ENCODE peak calls at places on chromosomes 1 and 21, in four cellular contexts. One of them, this sample, is unnamed.

GRCh38 chr1:35935436-35935835 is 4.5 kb downstream of the AGO3 start:
- DNase-seq in AG04450: no peak
- DNase-seq in breast epithelium: no peak
- DNase-seq in fibroblast of lung: peak
- DNase-seq in this sample: no peak

GRCh38 chr1:242240061-242240460 is 241.2 kb upstream of the MAP1LC3C start:
- DNase-seq in AG04450: no peak
- DNase-seq in breast epithelium: no peak
- DNase-seq in fibroblast of lung: no peak
- DNase-seq in this sample: no peak

GRCh38 chr1:215114154-215114933 is 31.8 kb downstream of the KCNK2 start:
- DNase-seq in AG04450: peak
- DNase-seq in breast epithelium: peak
- DNase-seq in fibroblast of lung: peak
- DNase-seq in this sample: no peak

GRCh38 chr1:153400244-153400643 is 9.4 kb upstream of the S100A8 start:
- DNase-seq in AG04450: no peak
- DNase-seq in breast epithelium: no peak
- DNase-seq in fibroblast of lung: peak
- DNase-seq in this sample: no peak

GRCh38 chr1:22471610-22472009 is 20.0 kb downstream of the ZBTB40 start:
- DNase-seq in AG04450: no peak
- DNase-seq in breast epithelium: no peak
- DNase-seq in fibroblast of lung: no peak
- DNase-seq in this sample: no peak

GRCh38 chr1:34901919-34902318 is 27.5 kb downstream of the DLGAP3 start:
- DNase-seq in AG04450: no peak
- DNase-seq in breast epithelium: no peak
- DNase-seq in fibroblast of lung: no peak
- DNase-seq in this sample: no peak

GRCh38 chr1:227175611-227176010 is 142.7 kb downstream of the CDC42BPA start:
- DNase-seq in AG04450: no peak
- DNase-seq in breast epithelium: no peak
- DNase-seq in fibroblast of lung: no peak
- DNase-seq in this sample: no peak

GRCh38 chr1:9426291-9426711 is 113.0 kb upstream of the SLC25A33 start:
- DNase-seq in AG04450: no peak
- DNase-seq in breast epithelium: no peak
- DNase-seq in fibroblast of lung: no peak
- DNase-seq in this sample: no peak

GRCh38 chr21:42495765-42496119 is 282 bp downstream of the RSPH1 start:
- DNase-seq in AG04450: no peak
- DNase-seq in breast epithelium: no peak
- DNase-seq in fibroblast of lung: peak
- DNase-seq in this sample: no peak

GRCh38 chr21:38825901-38826300 is 20.2 kb downstream of the ETS2 start:
- DNase-seq in AG04450: no peak
- DNase-seq in breast epithelium: no peak
- DNase-seq in fibroblast of lung: no peak
- DNase-seq in this sample: no peak

GRCh38 chr1:214228976-214229375 is 52.0 kb upstream of the SMYD2 start:
- DNase-seq in AG04450: no peak
- DNase-seq in breast epithelium: no peak
- DNase-seq in fibroblast of lung: no peak
- DNase-seq in this sample: no peak

GRCh38 chr1:210299501-210299900 is 29.2 kb upstream of the HHAT start:
- DNase-seq in AG04450: no peak
- DNase-seq in breast epithelium: no peak
- DNase-seq in fibroblast of lung: no peak
- DNase-seq in this sample: no peak

GRCh38 chr1:178060789-178061556 is 32.9 kb upstream of the RASAL2 start:
- DNase-seq in AG04450: no peak
- DNase-seq in breast epithelium: no peak
- DNase-seq in fibroblast of lung: peak
- DNase-seq in this sample: no peak

GRCh38 chr1:160797861-160798273 is 1.9 kb downstream of the LY9 start:
- DNase-seq in AG04450: no peak
- DNase-seq in breast epithelium: no peak
- DNase-seq in fibroblast of lung: no peak
- DNase-seq in this sample: no peak

GRCh38 chr1:218846166-218846565 is 327.5 kb upstream of the LYPLAL1 start:
- DNase-seq in AG04450: no peak
- DNase-seq in breast epithelium: no peak
- DNase-seq in fibroblast of lung: no peak
- DNase-seq in this sample: no peak

DNA sequence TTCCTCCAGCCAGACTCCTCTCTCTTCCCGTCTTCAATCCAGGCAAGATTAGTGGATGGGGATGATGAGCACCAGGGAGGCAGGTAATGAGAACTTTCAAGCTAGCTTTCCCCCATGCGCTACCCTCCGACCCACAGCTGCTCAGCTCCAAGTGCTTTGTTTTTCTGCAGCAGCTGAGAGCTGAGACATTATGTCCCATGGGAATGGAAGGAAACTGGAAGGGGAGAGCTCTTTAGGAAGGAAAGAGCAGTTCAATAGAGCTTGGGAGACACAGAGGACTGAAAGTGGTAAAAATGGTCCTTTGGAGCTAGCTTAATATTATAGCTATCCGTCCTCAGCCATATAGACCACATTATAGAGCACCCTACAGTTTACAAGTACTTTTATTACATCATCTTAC is 39.8 kb downstream of the RAB3B start:
- DNase-seq in AG04450: no peak
- DNase-seq in breast epithelium: no peak
- DNase-seq in fibroblast of lung: no peak
- DNase-seq in this sample: no peak
- H3K27ac ChIP-seq in AG04450: no peak
- H3K27ac ChIP-seq in breast epithelium: no peak
- H3K27ac ChIP-seq in fibroblast of lung: no peak
- H3K27ac ChIP-seq in this sample: no peak

GRCh38 chr21:33554236-33554981 is 11.6 kb downstream of the SON start:
- DNase-seq in AG04450: no peak
- DNase-seq in breast epithelium: no peak
- DNase-seq in fibroblast of lung: no peak
- DNase-seq in this sample: no peak
- H3K27ac ChIP-seq in AG04450: no peak
- H3K27ac ChIP-seq in breast epithelium: no peak
- H3K27ac ChIP-seq in fibroblast of lung: no peak
- H3K27ac ChIP-seq in this sample: no peak

DNA sequence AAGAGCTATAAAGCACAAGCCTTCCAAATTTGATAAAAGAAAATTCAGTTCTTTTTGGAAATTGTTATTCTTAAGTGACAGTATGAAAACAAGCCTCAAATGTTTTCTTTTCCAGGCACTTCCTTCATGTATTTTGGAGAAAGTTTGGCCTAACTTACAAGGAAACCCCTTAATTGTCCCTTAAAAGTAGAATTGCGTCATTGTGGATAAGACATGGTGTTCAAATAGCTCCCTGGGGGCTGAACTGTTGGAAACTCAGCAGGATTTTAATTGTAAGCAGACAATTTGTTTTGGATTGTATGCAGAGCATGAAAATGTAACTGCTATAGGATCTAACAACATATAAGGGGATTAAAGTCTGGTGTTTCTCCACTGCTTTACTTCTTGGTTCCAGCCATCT is 35.4 kb upstream of the FGGY start:
- DNase-seq in AG04450: no peak
- DNase-seq in breast epithelium: no peak
- DNase-seq in fibroblast of lung: peak
- DNase-seq in this sample: no peak
- H3K27ac ChIP-seq in AG04450: no peak
- H3K27ac ChIP-seq in breast epithelium: no peak
- H3K27ac ChIP-seq in fibroblast of lung: no peak
- H3K27ac ChIP-seq in this sample: no peak

DNA sequence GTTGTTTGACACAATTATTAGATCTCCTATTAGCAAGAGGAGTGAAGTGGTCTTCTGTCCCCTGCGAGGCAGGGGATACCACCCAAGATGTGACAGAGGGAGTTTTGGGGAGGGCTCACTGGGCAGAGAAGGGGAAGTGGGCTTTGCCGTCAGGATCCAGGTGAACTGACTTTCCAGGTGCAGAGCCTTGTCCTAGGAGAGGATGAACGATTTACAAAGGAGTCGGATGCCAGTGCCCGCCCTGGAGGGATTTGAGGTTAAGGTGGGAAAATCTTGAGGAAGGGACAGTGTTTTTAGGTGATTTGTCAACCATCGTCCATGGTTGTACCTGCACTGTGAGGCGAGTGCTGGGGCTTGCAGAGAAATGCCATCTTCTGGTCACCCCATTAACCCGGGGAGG is 201.0 kb downstream of the CAMTA1 start:
- DNase-seq in AG04450: no peak
- DNase-seq in breast epithelium: no peak
- DNase-seq in fibroblast of lung: no peak
- DNase-seq in this sample: no peak
- H3K27ac ChIP-seq in AG04450: no peak
- H3K27ac ChIP-seq in breast epithelium: no peak
- H3K27ac ChIP-seq in fibroblast of lung: no peak
- H3K27ac ChIP-seq in this sample: no peak

GRCh38 chr1:112395832-112396667 is at the start of gene CTTNBP2NL:
- DNase-seq in AG04450: peak
- DNase-seq in breast epithelium: peak
- DNase-seq in fibroblast of lung: peak
- DNase-seq in this sample: peak

GRCh38 chr1:112396668-112397025 is 633 bp downstream of the CTTNBP2NL start:
- DNase-seq in AG04450: no peak
- DNase-seq in breast epithelium: no peak
- DNase-seq in fibroblast of lung: peak
- DNase-seq in this sample: no peak

GRCh38 chr1:112394743-112395062 is 1.3 kb upstream of the CTTNBP2NL start:
- DNase-seq in AG04450: no peak
- DNase-seq in breast epithelium: no peak
- DNase-seq in fibroblast of lung: no peak
- DNase-seq in this sample: no peak

GRCh38 chr1:112395261-112395831 is 668 bp upstream of the CTTNBP2NL start:
- DNase-seq in AG04450: no peak
- DNase-seq in breast epithelium: no peak
- DNase-seq in fibroblast of lung: no peak
- DNase-seq in this sample: no peak

GRCh38 chr1:112397051-112397471 is 1.0 kb downstream of the CTTNBP2NL start:
- DNase-seq in AG04450: no peak
- DNase-seq in breast epithelium: no peak
- DNase-seq in fibroblast of lung: no peak
- DNase-seq in this sample: no peak
- H3K27ac ChIP-seq in AG04450: peak
- H3K27ac ChIP-seq in breast epithelium: no peak
- H3K27ac ChIP-seq in fibroblast of lung: peak
- H3K27ac ChIP-seq in this sample: peak

DNA sequence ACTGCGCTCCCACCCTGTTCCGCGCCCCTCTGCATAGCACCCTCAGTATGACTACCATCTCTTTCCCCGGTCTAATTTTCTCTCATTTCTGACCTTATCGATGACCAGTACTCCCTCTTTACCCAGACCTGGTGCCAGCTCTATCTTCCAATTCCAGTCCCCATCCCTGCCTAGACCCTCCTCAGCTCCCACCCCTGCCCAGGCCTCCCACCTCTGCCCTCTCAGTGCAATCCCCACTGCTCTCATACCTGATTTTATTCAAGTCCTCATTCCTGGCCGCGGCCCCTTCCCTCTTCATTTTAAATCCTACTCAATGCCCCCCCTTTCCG is 1.3 kb downstream of the USP24 start:
- DNase-seq in AG04450: no peak
- DNase-seq in breast epithelium: no peak
- DNase-seq in fibroblast of lung: no peak
- DNase-seq in this sample: no peak
- H3K27ac ChIP-seq in AG04450: no peak
- H3K27ac ChIP-seq in breast epithelium: peak
- H3K27ac ChIP-seq in fibroblast of lung: peak
- H3K27ac ChIP-seq in this sample: peak

GRCh38 chr1:157047064-157047410 is 1.5 kb upstream of the ARHGEF11 start:
- DNase-seq in AG04450: no peak
- DNase-seq in breast epithelium: no peak
- DNase-seq in fibroblast of lung: no peak
- DNase-seq in this sample: no peak
- H3K27ac ChIP-seq in AG04450: no peak
- H3K27ac ChIP-seq in breast epithelium: no peak
- H3K27ac ChIP-seq in fibroblast of lung: no peak
- H3K27ac ChIP-seq in this sample: no peak

GRCh38 chr1:72000809-72001208 is 281.5 kb downstream of the NEGR1 start:
- DNase-seq in AG04450: no peak
- DNase-seq in breast epithelium: no peak
- DNase-seq in fibroblast of lung: peak
- DNase-seq in this sample: no peak

GRCh38 chr1:72006092-72006491 is 276.2 kb downstream of the NEGR1 start:
- DNase-seq in AG04450: no peak
- DNase-seq in breast epithelium: no peak
- DNase-seq in fibroblast of lung: no peak
- DNase-seq in this sample: no peak

GRCh38 chr1:72007312-72007711 is 275.0 kb downstream of the NEGR1 start:
- DNase-seq in AG04450: no peak
- DNase-seq in breast epithelium: no peak
- DNase-seq in fibroblast of lung: no peak
- DNase-seq in this sample: no peak

DNA sequence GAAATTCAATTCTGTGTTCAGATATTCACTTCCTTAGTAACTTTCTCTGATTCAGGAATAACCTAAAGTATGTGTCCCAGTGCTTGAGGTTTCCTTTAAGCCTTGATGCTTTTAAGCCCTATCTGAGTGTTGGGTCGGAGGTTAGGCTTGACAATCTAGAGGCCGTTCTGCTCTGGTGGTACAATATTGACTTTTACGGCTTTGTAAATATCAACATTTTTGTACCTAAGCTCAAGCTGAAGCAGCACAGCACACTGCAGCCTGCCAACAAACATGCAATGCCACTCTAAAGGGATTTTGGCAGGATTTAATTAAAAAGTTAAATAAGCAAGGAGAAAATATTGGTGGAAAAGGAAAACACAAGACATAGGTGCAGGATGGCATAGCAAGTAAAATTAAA is 279.2 kb downstream of the NEGR1 start:
- DNase-seq in AG04450: no peak
- DNase-seq in breast epithelium: no peak
- DNase-seq in fibroblast of lung: no peak
- DNase-seq in this sample: no peak
- H3K27ac ChIP-seq in AG04450: no peak
- H3K27ac ChIP-seq in breast epithelium: no peak
- H3K27ac ChIP-seq in fibroblast of lung: no peak
- H3K27ac ChIP-seq in this sample: no peak